ENCODE peak calls at places on chromosomes 13 and 19, in seven cellular contexts. L, Z, K, J, Y, H and E are unnamed samples.

GRCh38 chr19:2528543-2529173 is 52.7 kb downstream of the GADD45B start:
- DNase-seq in L (peak), Z (no peak), K (no peak), J (no peak), Y (no peak), H (no peak), E (no peak)

GRCh38 chr13:32001392-32001768 is 30.2 kb upstream of the FRY start:
- DNase-seq in L (peak), Z (no peak), K (no peak), J (peak), Y (peak), H (peak), E (peak)

GRCh38 chr19:1571358-1571757 is 3.2 kb upstream of the MEX3D start:
- DNase-seq in L (no peak), Z (no peak), K (no peak), J (no peak), Y (no peak), H (no peak), E (no peak)

GRCh38 chr13:99269627-99270252 is 11.6 kb upstream of the GPR18 start:
- DNase-seq in L (peak), Z (no peak), K (no peak), J (peak), Y (no peak), H (peak), E (no peak)

GRCh38 chr13:73230714-73231113 is 171.9 kb downstream of the KLF5 start:
- DNase-seq in L (no peak), Z (no peak), K (no peak), J (no peak), Y (no peak), H (no peak), E (no peak)

GRCh38 chr13:93227906-93228801 is 1.5 kb downstream of the GPC6 start:
- DNase-seq in L (peak), Z (peak), K (no peak), J (peak), Y (no peak), H (peak), E (peak)

GRCh38 chr13:47508518-47509228 is 492.4 kb downstream of the SUCLA2 start:
- DNase-seq in L (no peak), Z (no peak), K (no peak), J (no peak), Y (no peak), H (no peak), E (no peak)

GRCh38 chr13:21481359-21481758 is 22.3 kb upstream of the ZDHHC20 start:
- DNase-seq in L (peak), Z (no peak), K (no peak), J (no peak), Y (no peak), H (no peak), E (no peak)

GRCh38 chr19:13063461-13064091 is 39.1 kb downstream of the LYL1 start:
- DNase-seq in L (no peak), Z (no peak), K (no peak), J (no peak), Y (no peak), H (no peak), E (no peak)

GRCh38 chr19:7238091-7238490 is 56.1 kb downstream of the INSR start:
- DNase-seq in L (no peak), Z (no peak), K (no peak), J (no peak), Y (no peak), H (no peak), E (no peak)

GRCh38 chr19:38543807-38544568 is 73.8 kb downstream of the MAP4K1 start:
- DNase-seq in L (peak), Z (no peak), K (peak), J (peak), Y (no peak), H (peak), E (peak)

GRCh38 chr13:25217023-25217909 is 45.2 kb upstream of the AMER2 start:
- DNase-seq in L (no peak), Z (no peak), K (no peak), J (no peak), Y (no peak), H (no peak), E (no peak)

GRCh38 chr13:30306762-30307193 is 573 bp downstream of the KATNAL1 start:
- DNase-seq in L (peak), Z (peak), K (peak), J (peak), Y (peak), H (peak), E (peak)

GRCh38 chr13:100254002-100254401 is 165.1 kb downstream of the PCCA start:
- DNase-seq in L (no peak), Z (no peak), K (no peak), J (no peak), Y (no peak), H (no peak), E (no peak)

GRCh38 chr13:98315902-98316301 is 138.8 kb upstream of the RNF113B start:
- DNase-seq in L (no peak), Z (no peak), K (no peak), J (no peak), Y (no peak), H (no peak), E (no peak)

GRCh38 chr13:87333599-87333998 is 337.6 kb upstream of the SLITRK5 start:
- DNase-seq in L (no peak), Z (no peak), K (no peak), J (no peak), Y (no peak), H (no peak), E (no peak)

GRCh38 chr19:18437481-18438330 is at the start of gene ISYNA1:
- DNase-seq in L (peak), Z (peak), K (no peak), J (peak), Y (no peak), H (peak), E (no peak)

GRCh38 chr19:16340092-16340491 is 15.5 kb downstream of the KLF2 start:
- DNase-seq in L (no peak), Z (no peak), K (no peak), J (peak), Y (no peak), H (no peak), E (no peak)

GRCh38 chr19:28710278-28710677 is 502.7 kb downstream of the UQCRFS1 start:
- DNase-seq in L (peak), Z (no peak), K (peak), J (peak), Y (no peak), H (peak), E (no peak)

GRCh38 chr13:66657165-66657895 is 572.8 kb downstream of the PCDH9 start:
- DNase-seq in L (peak), Z (no peak), K (no peak), J (peak), Y (no peak), H (no peak), E (no peak)

GRCh38 chr13:41941174-41941573 is 19.7 kb downstream of the VWA8 start:
- DNase-seq in L (no peak), Z (no peak), K (no peak), J (no peak), Y (no peak), H (no peak), E (no peak)

GRCh38 chr13:42040730-42041016 is 7.8 kb upstream of the DGKH start:
- DNase-seq in L (no peak), Z (no peak), K (no peak), J (no peak), Y (no peak), H (no peak), E (no peak)

GRCh38 chr19:13821292-13821691 is 26.0 kb downstream of the ZSWIM4 start:
- DNase-seq in L (no peak), Z (no peak), K (no peak), J (no peak), Y (no peak), H (no peak), E (no peak)

DNA sequence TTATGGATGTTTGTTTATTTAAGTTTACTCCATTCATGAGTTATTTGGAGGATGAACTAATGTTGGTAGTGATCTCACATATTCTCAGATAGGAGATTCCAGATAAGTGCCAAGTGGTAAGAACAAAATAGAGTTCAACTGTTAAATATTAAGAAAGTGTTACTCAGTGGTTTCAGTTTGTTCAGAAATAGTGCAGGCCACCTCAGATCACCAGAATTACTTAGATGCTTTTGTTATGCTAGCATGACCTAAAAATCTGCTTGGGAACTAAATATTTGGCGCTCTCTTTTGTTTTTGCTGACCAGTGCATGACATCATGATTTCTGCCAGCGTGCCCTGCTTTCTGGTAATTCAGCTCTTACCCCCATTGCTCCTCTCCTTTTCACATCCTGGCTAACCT is 15.6 kb downstream of the CLDN10 start:
- DNase-seq in L (no peak), Z (no peak), K (no peak), J (no peak), Y (no peak), H (no peak), E (no peak)
- TF ChIP-seq TAF1 in L (no peak), Z (no peak), K (no peak), J (no peak), Y (no peak), H (no peak), E (no peak)

GRCh38 chr13:94601446-94602431 is at the start of gene GPR180:
- DNase-seq in L (peak), Z (peak), K (peak), J (no peak), Y (peak), H (peak), E (peak)
- TF ChIP-seq POLR2AphosphoS5 in L (peak), Z (peak), K (peak), J (no peak), Y (peak), H (no peak), E (no peak)

DNA sequence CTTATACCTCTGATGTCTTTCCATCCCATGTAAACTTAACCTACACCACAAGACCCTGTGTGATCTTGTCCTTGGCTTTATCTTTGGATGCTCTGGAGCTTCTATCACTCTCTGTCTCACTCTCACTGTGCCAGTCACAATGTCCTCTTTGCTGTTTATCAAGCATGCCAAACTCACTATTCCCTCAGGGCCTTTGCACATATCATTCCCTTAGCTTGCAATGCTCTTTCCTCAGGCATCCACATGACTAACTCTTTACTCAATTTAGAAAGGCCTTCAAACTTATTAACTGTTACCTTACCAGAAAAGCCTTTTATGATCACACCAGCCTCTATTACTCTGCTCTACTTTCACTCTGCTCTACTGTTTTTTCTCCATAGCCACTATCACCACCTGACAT is 354.1 kb downstream of the RFC3 start:
- DNase-seq in L (no peak), Z (no peak), K (no peak), J (no peak), Y (no peak), H (no peak), E (no peak)
- TF ChIP-seq TAF1 in L (no peak), Z (no peak), K (no peak), J (no peak), Y (no peak), H (no peak), E (no peak)

DNA sequence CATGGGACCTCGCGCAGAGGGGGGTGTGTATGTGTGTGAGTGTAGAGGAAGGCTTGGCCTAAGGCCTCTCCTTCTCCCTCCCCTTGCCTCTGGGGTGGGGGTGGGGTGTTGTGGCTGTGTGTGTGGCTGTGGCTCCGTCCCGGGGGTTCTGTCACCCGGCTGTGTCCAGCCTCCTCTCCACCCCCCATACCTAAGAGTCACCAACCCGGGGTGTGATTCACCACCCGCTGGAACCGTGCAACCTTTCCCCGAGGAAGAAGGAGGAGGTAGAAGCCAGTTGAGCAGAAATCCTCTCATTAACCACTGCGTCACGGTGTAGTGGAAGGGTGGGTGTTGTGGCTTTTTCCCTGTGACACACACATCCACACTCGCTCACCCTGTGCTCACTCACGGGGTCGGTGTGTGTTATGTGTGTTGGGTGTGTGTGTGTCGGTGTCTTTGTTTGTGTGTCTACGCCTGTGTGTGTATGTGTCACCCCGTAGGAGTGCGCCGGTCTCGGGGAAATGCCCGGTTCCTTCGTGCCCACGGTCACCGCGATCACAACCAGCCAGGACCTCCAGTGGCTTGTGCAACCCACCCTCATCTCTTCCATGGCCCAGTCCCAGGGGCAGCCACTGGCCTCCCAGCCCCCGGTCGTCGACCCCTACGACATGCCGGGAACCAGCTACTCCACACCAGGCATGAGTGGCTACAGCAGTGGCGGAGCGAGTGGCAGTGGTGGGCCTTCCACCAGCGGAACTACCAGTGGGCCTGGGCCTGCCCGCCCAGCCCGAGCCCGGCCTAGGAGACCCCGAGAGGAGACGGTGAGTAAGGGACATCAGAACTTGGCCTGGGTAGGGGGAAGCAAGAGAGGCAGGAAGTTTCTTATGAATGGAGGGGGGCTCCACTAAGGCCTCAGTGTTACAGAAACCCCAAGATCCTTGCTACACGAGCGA is 2.6 kb downstream of the FOSB start:
- DNase-seq in L (no peak), Z (no peak), K (no peak), J (no peak), Y (no peak), H (peak), E (no peak)
- TF ChIP-seq POLR2AphosphoS5 in L (no peak), Z (peak), K (no peak), J (no peak), Y (no peak), H (no peak), E (no peak)

GRCh38 chr13:36986462-36987240 is 12.5 kb downstream of the ALG5 start:
- DNase-seq in L (no peak), Z (no peak), K (no peak), J (no peak), Y (no peak), H (no peak), E (no peak)
- TF ChIP-seq TAF1 in L (no peak), Z (no peak), K (no peak), J (no peak), Y (no peak), H (no peak), E (no peak)

DNA sequence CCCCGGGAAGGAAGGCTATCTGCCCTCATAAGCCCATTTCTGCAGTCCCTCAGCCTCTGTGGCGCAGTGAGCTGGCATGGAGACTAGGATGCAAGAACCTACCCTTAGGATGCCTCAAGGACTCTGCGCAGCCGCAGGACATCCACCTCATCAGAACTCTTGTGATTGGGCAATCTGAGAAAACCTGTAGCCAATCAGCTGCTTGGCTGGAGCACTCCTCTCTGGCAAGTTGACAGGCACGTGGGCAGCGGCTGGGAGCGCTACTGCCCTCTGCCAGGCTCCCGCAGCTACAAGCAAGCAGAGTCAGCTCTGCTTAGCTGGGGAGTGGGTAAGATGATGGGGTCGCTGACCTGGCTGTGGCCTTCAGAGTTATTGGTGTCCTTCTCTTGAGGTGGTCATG is 1.5 kb upstream of the ECSIT start:
- DNase-seq in L (peak), Z (peak), K (no peak), J (peak), Y (no peak), H (peak), E (no peak)
- TF ChIP-seq POLR2AphosphoS5 in L (no peak), Z (no peak), K (no peak), J (no peak), Y (no peak), H (no peak), E (no peak)

DNA sequence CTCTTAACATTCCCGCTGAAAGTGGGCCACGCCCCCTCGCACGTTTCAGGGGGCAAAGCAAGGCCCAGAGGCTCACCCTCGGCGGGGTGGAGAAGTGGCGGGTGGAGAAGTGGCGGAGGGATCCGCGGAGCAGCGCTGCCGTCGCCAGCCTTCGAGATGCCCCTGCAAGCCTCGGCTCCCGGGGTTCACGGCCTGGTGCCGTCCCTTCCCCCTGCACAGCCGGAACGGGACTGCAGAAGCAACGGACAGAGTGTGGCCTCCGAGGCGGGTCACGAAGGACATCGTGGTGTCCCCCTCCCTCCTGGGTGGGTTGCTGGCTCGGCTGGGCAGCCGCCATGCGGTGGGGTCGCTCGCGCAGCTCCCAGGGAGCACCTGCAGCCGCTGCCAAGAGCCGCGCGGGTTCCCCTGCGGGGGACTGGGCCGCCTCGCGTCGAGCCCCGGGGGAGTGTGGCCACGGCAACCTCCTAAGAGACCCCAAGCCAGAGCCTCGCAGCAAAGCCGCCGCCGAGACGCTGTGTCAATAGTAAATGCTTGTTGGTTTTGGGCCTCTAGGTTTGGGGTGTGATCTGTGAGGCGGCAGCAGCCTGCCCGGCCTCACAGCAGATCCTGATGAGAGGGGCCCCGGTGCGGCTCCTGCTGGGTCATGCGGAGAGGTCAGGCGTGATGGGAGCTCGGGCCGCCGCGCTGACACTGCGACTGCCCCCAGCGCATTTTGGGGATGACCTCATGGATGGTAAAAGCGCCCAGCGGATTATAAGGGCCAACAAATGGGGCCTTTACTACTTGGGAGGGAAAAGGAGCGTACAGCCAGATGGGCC is 5.5 kb downstream of the TPGS1 start:
- DNase-seq in L (no peak), Z (peak), K (no peak), J (no peak), Y (no peak), H (peak), E (no peak)
- TF ChIP-seq TAF1 in L (no peak), Z (no peak), K (no peak), J (no peak), Y (no peak), H (no peak), E (no peak)